ENCODE peak calls at places on chromosome 18, in four cellular contexts. K is hepatocyte, E is stomach, Q is PC-9. U is an unnamed sample. For H3K36me3, the result is how much of the 10 kb centered on the place peaks cover.

GRCh38 chr18:76426738-76427305 is 68.2 kb downstream of the ZNF516 start:
- DNase-seq in K (peak), E (peak), Q (no peak), U (no peak)

GRCh38 chr18:54254265-54254758 is 15.0 kb upstream of the POLI start:
- DNase-seq in K (peak), E (no peak), Q (peak), U (no peak)

GRCh38 chr18:3281456-3282400 is 19.8 kb downstream of the MYL12B start:
- DNase-seq in K (peak), E (no peak), Q (peak), U (peak)

GRCh38 chr18:5294618-5295230 is 802 bp downstream of the ZBTB14 start:
- DNase-seq in K (no peak), E (peak), Q (peak), U (no peak)

GRCh38 chr18:77057043-77057442 is 75.5 kb downstream of the MBP start:
- DNase-seq in K (no peak), E (no peak), Q (no peak), U (no peak)

GRCh38 chr18:34121157-34121807 is 103.4 kb downstream of the NOL4 start:
- DNase-seq in K (peak), E (no peak), Q (peak), U (no peak)

GRCh38 chr18:55150001-55150400 is 190.7 kb upstream of the CCDC68 start:
- DNase-seq in K (no peak), E (no peak), Q (no peak), U (no peak)

GRCh38 chr18:61322265-61322873 is 10.9 kb upstream of the CDH20 start:
- DNase-seq in K (peak), E (peak), Q (no peak), U (peak)

GRCh38 chr18:23452347-23452727 is 750 bp upstream of the RIOK3 start:
- DNase-seq in K (no peak), E (no peak), Q (no peak), U (no peak)

GRCh38 chr18:59056706-59057492 is 82.8 kb upstream of the SEC11C start:
- DNase-seq in K (peak), E (peak), Q (peak), U (no peak)

GRCh38 chr18:48161201-48161910 is 230.9 kb upstream of the SMAD2 start:
- DNase-seq in K (peak), E (peak), Q (peak), U (no peak)

GRCh38 chr18:37393945-37394609 is 171.5 kb downstream of the CELF4 start:
- DNase-seq in K (peak), E (peak), Q (no peak), U (no peak)

GRCh38 chr18:6355789-6356589 is 58.7 kb downstream of the L3MBTL4 start:
- DNase-seq in K (peak), E (no peak), Q (no peak), U (peak)

GRCh38 chr18:54296017-54296416 is 26.7 kb downstream of the POLI start:
- DNase-seq in K (peak), E (no peak), Q (no peak), U (no peak)

GRCh38 chr18:69759046-69759445 is 188.6 kb downstream of the CD226 start:
- DNase-seq in K (no peak), E (no peak), Q (no peak), U (no peak)

GRCh38 chr18:12086249-12086648 is 7.4 kb upstream of the ANKRD62 start:
- DNase-seq in K (peak), E (peak), Q (peak), U (no peak)

GRCh38 chr18:12060182-12060870 is 33.3 kb upstream of the ANKRD62 start:
- DNase-seq in K (no peak), E (no peak), Q (peak), U (no peak)

GRCh38 chr18:41025666-41026065 is 929.4 kb upstream of the PIK3C3 start:
- DNase-seq in K (no peak), E (no peak), Q (no peak), U (no peak)

GRCh38 chr18:60693426-60693825 is 320.9 kb upstream of the MC4R start:
- DNase-seq in K (no peak), E (no peak), Q (no peak), U (peak)

GRCh38 chr18:59846814-59847490 is 52.8 kb upstream of the PMAIP1 start:
- DNase-seq in K (peak), E (peak), Q (peak), U (no peak)

GRCh38 chr18:7805880-7806279 is 238.8 kb downstream of the PTPRM start:
- DNase-seq in K (no peak), E (no peak), Q (no peak), U (no peak)

GRCh38 chr18:9413586-9413985 is 61.7 kb upstream of the RALBP1 start:
- DNase-seq in K (no peak), E (no peak), Q (peak), U (no peak)

GRCh38 chr18:77985486-77985885 is 735.8 kb downstream of the GALR1 start:
- DNase-seq in K (no peak), E (no peak), Q (no peak), U (no peak)

DNA sequence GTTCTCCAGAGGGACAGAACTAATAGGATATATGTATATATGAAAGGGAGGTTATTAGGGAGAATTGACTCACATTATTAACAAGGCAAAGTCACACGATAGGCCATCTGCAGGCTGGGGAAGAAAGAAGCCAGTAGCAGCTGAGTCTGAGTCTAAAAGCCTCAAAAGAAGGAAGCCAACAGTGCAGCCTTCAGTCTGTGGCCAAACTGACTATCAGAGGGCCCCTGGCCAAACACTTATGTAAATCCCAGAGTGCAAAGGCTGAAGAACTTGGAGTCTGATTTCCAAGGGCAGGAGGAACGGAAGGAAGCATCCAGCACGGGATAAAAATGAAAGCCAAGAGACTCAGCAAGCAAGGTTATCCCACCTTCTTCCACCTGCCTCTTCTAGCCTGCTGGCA is 108.0 kb upstream of the LDLRAD4 start:
- DNase-seq in K (no peak), E (no peak), Q (no peak), U (no peak)
- H3K36me3 ChIP-seq in K (under half), E (half or more), Q (under half), U (under half)

GRCh38 chr18:35134190-35134730 is 93.0 kb downstream of the MAPRE2 start:
- DNase-seq in K (no peak), E (no peak), Q (no peak), U (no peak)

GRCh38 chr18:35131387-35132283 is 90.4 kb downstream of the MAPRE2 start:
- DNase-seq in K (no peak), E (no peak), Q (no peak), U (no peak)

GRCh38 chr18:35130236-35130635 is 89.0 kb downstream of the MAPRE2 start:
- DNase-seq in K (no peak), E (no peak), Q (no peak), U (no peak)

GRCh38 chr18:35128675-35129074 is 87.5 kb downstream of the MAPRE2 start:
- DNase-seq in K (no peak), E (no peak), Q (no peak), U (no peak)

GRCh38 chr18:35132284-35132910 is 91.2 kb downstream of the MAPRE2 start:
- DNase-seq in K (no peak), E (no peak), Q (no peak), U (no peak)
- H3K36me3 ChIP-seq in K (under half), E (half or more), Q (under half), U (under half)

GRCh38 chr18:46550609-46551008 is 106.4 kb downstream of the LOXHD1 start:
- DNase-seq in K (no peak), E (no peak), Q (no peak), U (no peak)

GRCh38 chr18:46542545-46542944 is 114.5 kb downstream of the LOXHD1 start:
- DNase-seq in K (peak), E (no peak), Q (no peak), U (no peak)

GRCh38 chr18:46547520-46547919 is 109.5 kb downstream of the LOXHD1 start:
- DNase-seq in K (no peak), E (no peak), Q (no peak), U (no peak)

GRCh38 chr18:46541626-46542189 is 115.3 kb downstream of the LOXHD1 start:
- DNase-seq in K (no peak), E (no peak), Q (no peak), U (no peak)

GRCh38 chr18:46546111-46546640 is 110.8 kb downstream of the LOXHD1 start:
- DNase-seq in K (no peak), E (no peak), Q (no peak), U (no peak)
- H3K36me3 ChIP-seq in K (under half), E (under half), Q (under half), U (under half)

DNA sequence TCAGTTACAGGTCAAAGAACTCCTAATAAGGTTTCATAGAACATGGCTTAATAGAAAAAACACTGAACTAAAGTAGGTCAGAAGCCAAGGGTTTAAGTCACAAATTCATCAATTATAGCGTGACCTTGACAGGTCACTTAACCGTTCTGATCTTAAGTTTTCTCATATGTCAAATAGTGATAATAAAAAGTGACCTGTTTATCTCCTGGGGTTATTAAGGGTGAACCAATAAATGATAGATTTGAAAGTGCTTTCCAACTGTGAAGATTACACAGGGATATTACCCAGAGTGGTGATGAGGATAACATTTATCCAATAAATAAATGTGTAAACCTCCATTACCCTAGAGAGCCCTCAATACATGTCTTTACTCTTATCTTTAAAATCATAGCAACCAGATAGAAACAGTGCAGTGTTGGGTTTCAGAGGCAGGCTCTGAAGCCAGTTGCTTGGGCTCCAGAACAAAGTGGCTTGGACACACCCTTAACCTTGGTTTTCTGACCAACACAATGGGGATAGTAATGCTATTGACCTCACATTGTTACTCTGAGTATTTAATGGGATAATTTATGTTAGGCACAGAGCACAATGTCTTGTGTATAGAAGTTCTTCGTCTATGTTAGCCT is 48.6 kb downstream of the KLHL14 start:
- DNase-seq in K (no peak), E (no peak), Q (no peak), U (no peak)
- H3K36me3 ChIP-seq in K (under half), E (under half), Q (under half), U (under half)

DNA sequence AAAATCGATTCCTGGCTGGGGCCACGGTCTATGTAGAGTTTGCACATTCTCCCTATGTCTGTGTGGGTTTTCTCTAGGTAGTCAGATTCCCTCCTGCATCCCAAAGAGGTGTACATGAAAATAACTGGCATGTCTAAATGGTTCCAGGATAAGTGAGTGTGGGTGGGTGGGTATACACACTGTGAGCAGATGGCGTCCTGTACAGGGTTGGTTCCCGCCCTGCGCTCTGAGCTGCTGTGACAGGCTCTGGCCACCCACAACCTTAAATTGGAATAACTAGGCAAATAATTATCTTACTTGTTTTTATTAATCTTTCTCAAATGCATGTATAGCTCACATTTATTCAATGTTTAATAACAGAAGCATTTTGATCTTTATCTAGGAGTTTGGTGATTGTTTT is 16.3 kb downstream of the THOC1 start:
- DNase-seq in K (no peak), E (no peak), Q (no peak), U (no peak)
- H3K36me3 ChIP-seq in K (under half), E (half or more), Q (under half), U (under half)

GRCh38 chr18:10533111-10533510 is 7.3 kb downstream of the NAPG start:
- DNase-seq in K (no peak), E (no peak), Q (no peak), U (no peak)
- H3K36me3 ChIP-seq in K (under half), E (under half), Q (under half), U (under half)

GRCh38 chr18:79738041-79738461 is 58.4 kb downstream of the CTDP1 start:
- DNase-seq in K (no peak), E (no peak), Q (no peak), U (no peak)

GRCh38 chr18:79736230-79736629 is 56.6 kb downstream of the CTDP1 start:
- DNase-seq in K (no peak), E (no peak), Q (no peak), U (no peak)

GRCh38 chr18:79735071-79735980 is 55.7 kb downstream of the CTDP1 start:
- DNase-seq in K (no peak), E (no peak), Q (no peak), U (no peak)

GRCh38 chr18:79737426-79737825 is 57.8 kb downstream of the CTDP1 start:
- DNase-seq in K (no peak), E (no peak), Q (no peak), U (no peak)

GRCh38 chr18:79736846-79737245 is 57.2 kb downstream of the CTDP1 start:
- DNase-seq in K (no peak), E (no peak), Q (no peak), U (no peak)
- H3K36me3 ChIP-seq in K (under half), E (half or more), Q (under half), U (under half)

GRCh38 chr18:74518456-74519315 is 15.6 kb upstream of the CNDP1 start:
- DNase-seq in K (no peak), E (peak), Q (no peak), U (no peak)

GRCh38 chr18:74516271-74517235 is 17.7 kb upstream of the CNDP1 start:
- DNase-seq in K (no peak), E (peak), Q (no peak), U (no peak)

GRCh38 chr18:74514860-74515495 is 18.8 kb downstream of the CNDP2 start:
- DNase-seq in K (no peak), E (peak), Q (no peak), U (no peak)

GRCh38 chr18:74515620-74516231 is 18.6 kb upstream of the CNDP1 start:
- DNase-seq in K (no peak), E (peak), Q (no peak), U (no peak)

GRCh38 chr18:74517236-74517630 is 17.1 kb upstream of the CNDP1 start:
- DNase-seq in K (peak), E (peak), Q (no peak), U (no peak)
- H3K36me3 ChIP-seq in K (under half), E (half or more), Q (under half), U (under half)

DNA sequence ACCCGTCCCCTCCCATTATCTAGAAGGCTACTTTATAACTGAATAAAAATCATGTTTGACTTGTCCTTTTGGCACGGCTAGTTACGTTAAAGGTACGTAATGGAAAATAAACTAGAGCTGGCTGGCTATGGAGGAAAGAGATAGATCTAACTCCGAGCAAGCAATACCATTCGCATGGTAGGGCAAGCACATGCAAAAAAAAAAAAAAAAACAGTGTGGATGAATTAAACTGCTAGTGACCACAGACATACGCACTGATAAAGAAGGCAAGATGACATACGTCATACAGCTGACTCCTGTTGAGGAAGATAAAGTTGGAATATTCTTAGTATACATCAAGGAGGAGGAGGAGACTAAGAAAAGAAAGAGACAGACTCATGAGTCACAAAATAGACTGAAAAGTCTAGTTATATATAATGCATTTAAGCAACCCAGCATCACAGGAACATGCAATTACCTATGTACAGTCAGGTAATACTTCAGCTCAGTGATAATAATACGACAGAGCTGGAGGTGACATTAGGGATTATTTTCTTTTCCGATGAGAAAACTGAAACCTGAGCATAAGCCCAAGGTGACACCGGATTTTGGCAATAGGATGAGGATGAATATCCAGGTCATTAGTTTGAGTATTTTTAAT is 37.9 kb upstream of the NARS1 start:
- DNase-seq in K (no peak), E (no peak), Q (no peak), U (no peak)
- H3K36me3 ChIP-seq in K (under half), E (half or more), Q (under half), U (under half)

GRCh38 chr18:35291166-35291565 is 1.1 kb upstream of the ZSCAN30 start:
- DNase-seq in K (no peak), E (no peak), Q (no peak), U (no peak)

GRCh38 chr18:35290070-35290735 is at the start of gene ZSCAN30:
- DNase-seq in K (peak), E (peak), Q (peak), U (peak)

GRCh38 chr18:35296079-35296478 is 6.0 kb upstream of the ZSCAN30 start:
- DNase-seq in K (no peak), E (no peak), Q (no peak), U (no peak)
- H3K36me3 ChIP-seq in K (under half), E (half or more), Q (under half), U (under half)